ENCODE peak calls at places on chromosome 6, in seven cellular contexts. W is cardiac fibroblast, Q is IMR-90, D is stomach, H is coronary artery, R is A673, P is H9. J is an unnamed sample.

GRCh38 chr6:132659082-132659481 is at the start of gene TAAR1:
- DNase-seq in P (no peak), R (no peak), D (no peak), W (no peak), Q (no peak), H (no peak), J (no peak)

GRCh38 chr6:14108571-14109410 is 8.8 kb upstream of the CD83 start:
- DNase-seq in P (no peak), D (peak; percentile 49), W (no peak), H (no peak), Q (no peak), R (no peak), J (no peak)

GRCh38 chr6:118419448-118420394 is 128.4 kb upstream of the PLN start:
- DNase-seq in D (no peak), Q (peak; percentile 29), H (no peak), W (no peak), P (no peak), R (no peak), J (no peak)

GRCh38 chr6:31538805-31539400 is 2.9 kb downstream of the DDX39B start:
- DNase-seq in W (no peak), P (no peak), D (no peak), H (no peak), R (no peak), Q (no peak), J (no peak)

GRCh38 chr6:161748535-161749386 is 474.9 kb upstream of the AGPAT4 start:
- DNase-seq in P (peak; percentile 89), D (peak; percentile 51), H (no peak), Q (no peak), W (peak; percentile 16), R (peak; percentile 75), J (peak; percentile 62)

GRCh38 chr6:168208436-168208835 is 111.1 kb downstream of the DACT2 start:
- DNase-seq in H (no peak), D (no peak), W (no peak), Q (no peak), P (no peak), R (no peak), J (no peak)

GRCh38 chr6:39114395-39114706 is 635 bp downstream of the SAYSD1 start:
- DNase-seq in Q (no peak), D (no peak), H (no peak), R (no peak), P (no peak), W (no peak), J (no peak)

GRCh38 chr6:31412506-31412905 is 9.1 kb downstream of the MICA start:
- DNase-seq in R (no peak), Q (no peak), D (no peak), W (no peak), P (no peak), H (no peak), J (no peak)

GRCh38 chr6:11918021-11918738 is 93.9 kb upstream of the HIVEP1 start:
- DNase-seq in D (no peak), P (no peak), Q (peak; percentile 82), R (peak; percentile 15), H (no peak), W (peak; percentile 65), J (no peak)

GRCh38 chr6:87982134-87982533 is 65.5 kb upstream of the SPACA1 start:
- DNase-seq in D (no peak), Q (no peak), R (no peak), H (no peak), P (no peak), W (no peak), J (no peak)

GRCh38 chr6:142845624-142846458 is 99.1 kb downstream of the HIVEP2 start:
- DNase-seq in D (peak; percentile 84), W (peak; percentile 94), R (peak; percentile 71), H (peak; percentile 81), Q (peak; percentile 70), P (peak; percentile 71), J (no peak)

GRCh38 chr6:113879186-113880096 is 22.3 kb downstream of the MARCKS start:
- DNase-seq in W (peak; percentile 82), H (no peak), R (peak; percentile 72), D (peak; percentile 54), Q (peak; percentile 83), P (peak; percentile 65), J (peak; percentile 27)

GRCh38 chr6:30646450-30647038 is 389 bp upstream of the C6orf136 start:
- DNase-seq in R (no peak), D (peak; percentile 95), P (peak; percentile 46), W (no peak), H (no peak), Q (no peak), J (peak; percentile 79)

GRCh38 chr6:26421259-26422144 is 18.8 kb upstream of the BTN3A3 start:
- DNase-seq in P (peak; percentile 84), D (peak; percentile 73), Q (peak; percentile 92), H (peak; percentile 88), R (peak; percentile 95), W (peak; percentile 92), J (peak; percentile 48)

GRCh38 chr6:4281341-4282293 is 146.2 kb upstream of the ECI2 start:
- DNase-seq in D (peak; percentile 56), R (peak; percentile 23), W (peak; percentile 15), H (no peak), P (peak; percentile 69), Q (peak; percentile 62), J (peak; percentile 28)
- TF ChIP-seq CTCF in D (peak; percentile 40), R (peak; percentile 31), W (no peak), H (no peak), P (peak; percentile 50), Q (peak; percentile 20), J (peak; percentile 55)

DNA sequence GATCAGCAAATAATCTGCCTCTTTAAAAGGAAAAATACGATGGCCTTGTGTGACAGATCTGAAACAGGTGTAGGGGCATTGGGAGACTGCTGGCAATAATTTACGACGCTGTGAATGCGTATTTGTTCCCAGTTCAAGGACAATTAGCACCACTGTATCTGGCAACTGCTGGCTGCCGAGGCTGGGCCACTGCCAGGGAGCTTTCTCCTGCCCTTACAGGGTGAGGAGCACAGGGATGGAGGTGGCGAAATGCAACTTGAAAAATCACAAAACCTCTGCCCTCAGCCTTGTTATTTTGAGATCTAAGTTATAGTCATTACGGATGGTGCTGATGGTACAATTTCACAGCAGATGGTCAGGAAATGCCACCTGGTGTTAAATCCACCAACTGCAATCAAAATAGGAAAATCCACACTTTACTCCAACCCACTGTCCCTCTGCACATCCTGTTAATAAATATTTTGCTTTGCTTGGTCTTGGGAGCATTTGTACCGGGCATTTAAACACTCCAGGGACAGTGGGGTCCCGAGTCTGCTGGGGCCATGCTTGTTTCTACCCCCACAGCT is 6.4 kb downstream of the MYLK4 start:
- DNase-seq in Q (no peak), D (peak; percentile 42), P (no peak), R (peak; percentile 53), H (no peak), W (peak; percentile 35), J (no peak)
- TF ChIP-seq CTCF in Q (peak; percentile 40), D (no peak), P (peak; percentile 39), R (peak; percentile 57), H (no peak), W (peak; percentile 20), J (peak; percentile 36)

GRCh38 chr6:128520436-128521301 is at the start of gene PTPRK:
- DNase-seq in Q (peak; percentile 91), P (peak; percentile 95), R (peak; percentile 97), D (peak; percentile 95), W (peak; percentile 95), H (peak; percentile 94), J (peak; percentile 92)
- TF ChIP-seq CTCF in Q (peak; percentile 69), P (peak; percentile 58), R (peak; percentile 51), D (peak; percentile 11), W (no peak), H (peak; percentile 65), J (peak; percentile 61)

DNA sequence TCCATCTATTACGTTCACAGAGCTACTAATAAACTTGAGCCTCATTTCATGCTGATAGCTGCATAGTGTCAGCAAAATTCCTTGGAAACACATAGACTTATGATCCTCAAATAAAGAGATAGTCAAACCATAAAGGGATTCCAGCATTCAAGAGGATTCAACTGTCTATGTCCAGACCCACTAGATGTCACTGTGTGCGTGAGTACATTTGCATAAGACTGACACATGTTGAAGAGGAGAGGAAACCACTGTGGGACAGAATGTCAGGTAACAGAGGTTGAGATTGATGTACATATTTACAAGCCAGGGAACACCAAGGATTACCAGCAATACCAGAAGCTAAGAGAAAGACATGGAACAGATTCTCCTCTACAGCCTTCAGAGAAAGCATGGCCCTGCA is 266.5 kb downstream of the COL12A1 start:
- DNase-seq in Q (no peak), W (peak; percentile 5), H (no peak), R (peak; percentile 26), P (no peak), D (no peak), J (no peak)
- TF ChIP-seq CTCF in Q (no peak), W (no peak), H (no peak), R (peak; percentile 40), P (no peak), D (no peak), J (no peak)

DNA sequence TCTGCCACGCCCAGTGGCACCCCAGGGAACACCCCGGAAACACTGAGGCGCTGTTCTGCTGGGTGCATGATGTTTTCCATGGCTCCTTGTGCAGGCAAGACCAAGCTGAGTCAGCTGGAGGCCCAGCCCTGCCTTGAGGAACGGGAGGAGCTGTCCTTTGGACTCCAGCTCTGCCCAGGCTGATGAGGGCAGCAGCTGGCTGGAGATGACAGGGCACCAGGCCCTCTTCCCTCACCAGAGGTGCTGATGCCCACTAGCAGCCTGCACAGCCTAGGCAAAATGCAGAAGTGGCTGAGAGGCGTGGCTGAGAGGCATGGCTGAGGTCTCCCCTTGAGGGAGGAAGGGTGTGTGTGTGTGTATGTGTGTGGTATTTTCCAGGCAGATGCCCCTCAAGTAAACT is 2.4 kb downstream of the C6orf132 start:
- DNase-seq in D (peak; percentile 77), R (no peak), H (no peak), Q (no peak), W (no peak), P (no peak), J (no peak)
- TF ChIP-seq CTCF in D (no peak), R (no peak), H (no peak), Q (no peak), W (no peak), P (no peak), J (no peak)

DNA sequence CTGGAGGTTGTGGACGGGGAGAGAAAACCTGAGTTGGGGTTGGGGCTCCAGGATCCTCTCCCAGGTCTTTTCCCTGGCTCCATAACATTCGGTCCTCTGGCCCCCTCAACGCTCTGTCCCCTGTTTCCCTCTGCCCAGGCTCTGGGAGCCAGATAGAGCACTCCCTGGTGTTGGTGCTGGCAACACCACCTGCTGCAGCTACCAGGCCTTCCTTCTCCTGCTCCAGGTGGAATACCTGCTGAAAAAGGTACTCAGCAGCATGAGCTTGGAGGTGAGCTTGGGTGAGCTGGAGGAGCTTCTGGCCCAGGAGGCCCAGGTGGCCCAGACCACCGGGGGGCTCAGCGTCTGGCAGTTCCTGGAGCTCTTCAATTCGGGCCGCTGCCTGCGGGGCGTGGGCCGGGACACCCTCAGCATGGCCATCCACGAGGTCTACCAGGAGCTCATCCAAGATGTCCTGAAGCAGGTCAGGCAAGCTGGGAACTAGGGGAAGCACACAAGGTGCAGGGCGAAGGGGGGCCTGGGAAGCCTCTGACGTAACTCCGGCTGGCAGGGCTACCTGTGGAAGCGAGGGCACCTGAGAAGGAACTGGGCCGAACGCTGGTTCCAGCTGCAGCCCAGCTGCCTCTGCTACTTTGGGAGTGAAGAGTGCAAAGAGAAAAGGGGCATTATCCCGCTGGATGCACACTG is 14.6 kb downstream of the DEF6 start:
- DNase-seq in Q (no peak), D (no peak), W (no peak), H (no peak), R (no peak), P (peak; percentile 23), J (no peak)
- TF ChIP-seq CTCF in Q (no peak), D (no peak), W (no peak), H (no peak), R (no peak), P (peak; percentile 11), J (no peak)

GRCh38 chr6:140671926-140672325 is 1297.5 kb upstream of the CITED2 start:
- DNase-seq in R (peak; percentile 23), H (no peak), D (no peak), P (no peak), Q (no peak), W (no peak), J (no peak)
- TF ChIP-seq CTCF in R (peak; percentile 32), H (no peak), D (no peak), P (peak; percentile 41), Q (no peak), W (peak; percentile 27), J (no peak)